ENCODE peak calls at places on chromosomes 2 and 18, in five cellular contexts. One of them, this sample, is unnamed.

GRCh38 chr2:238059505-238059904 is 1.3 kb upstream of the SCLY start:
- DNase-seq in activated CD8-positive, alpha-beta memory T cell treated with anti-CD3 and anti-CD28 coated beads, Interleukin-2, amount 50 U/mL, for 48 hours: no peak
- DNase-seq in AG20443: no peak
- DNase-seq in amniotic stem cell: no peak
- DNase-seq in CD4-positive, CD25-positive, alpha-beta regulatory T cell: no peak
- DNase-seq in this sample: no peak

GRCh38 chr2:38602136-38602731 is 494 bp downstream of the HNRNPLL start:
- DNase-seq in activated CD8-positive, alpha-beta memory T cell treated with anti-CD3 and anti-CD28 coated beads, Interleukin-2, amount 50 U/mL, for 48 hours: peak
- DNase-seq in AG20443: no peak
- DNase-seq in amniotic stem cell: no peak
- DNase-seq in CD4-positive, CD25-positive, alpha-beta regulatory T cell: peak
- DNase-seq in this sample: no peak

GRCh38 chr2:56770490-56770889 is 586.7 kb downstream of the CCDC85A start:
- DNase-seq in activated CD8-positive, alpha-beta memory T cell treated with anti-CD3 and anti-CD28 coated beads, Interleukin-2, amount 50 U/mL, for 48 hours: no peak
- DNase-seq in AG20443: no peak
- DNase-seq in amniotic stem cell: no peak
- DNase-seq in CD4-positive, CD25-positive, alpha-beta regulatory T cell: no peak
- DNase-seq in this sample: no peak

GRCh38 chr18:61972389-61973264 is 79.8 kb upstream of the RNF152 start:
- DNase-seq in activated CD8-positive, alpha-beta memory T cell treated with anti-CD3 and anti-CD28 coated beads, Interleukin-2, amount 50 U/mL, for 48 hours: no peak
- DNase-seq in AG20443: no peak
- DNase-seq in amniotic stem cell: no peak
- DNase-seq in CD4-positive, CD25-positive, alpha-beta regulatory T cell: no peak
- DNase-seq in this sample: no peak

GRCh38 chr2:20291106-20291564 is 59.5 kb downstream of the PUM2 start:
- DNase-seq in activated CD8-positive, alpha-beta memory T cell treated with anti-CD3 and anti-CD28 coated beads, Interleukin-2, amount 50 U/mL, for 48 hours: no peak
- DNase-seq in AG20443: peak
- DNase-seq in amniotic stem cell: peak
- DNase-seq in CD4-positive, CD25-positive, alpha-beta regulatory T cell: peak
- DNase-seq in this sample: peak

GRCh38 chr2:144020047-144020446 is 499.9 kb downstream of the ZEB2 start:
- DNase-seq in activated CD8-positive, alpha-beta memory T cell treated with anti-CD3 and anti-CD28 coated beads, Interleukin-2, amount 50 U/mL, for 48 hours: no peak
- DNase-seq in AG20443: no peak
- DNase-seq in amniotic stem cell: no peak
- DNase-seq in CD4-positive, CD25-positive, alpha-beta regulatory T cell: no peak
- DNase-seq in this sample: no peak

GRCh38 chr2:119428488-119429224 is 3.0 kb upstream of the TMEM37 start:
- DNase-seq in activated CD8-positive, alpha-beta memory T cell treated with anti-CD3 and anti-CD28 coated beads, Interleukin-2, amount 50 U/mL, for 48 hours: no peak
- DNase-seq in AG20443: no peak
- DNase-seq in amniotic stem cell: no peak
- DNase-seq in CD4-positive, CD25-positive, alpha-beta regulatory T cell: no peak
- DNase-seq in this sample: no peak

GRCh38 chr2:86274265-86274917 is 63.0 kb downstream of the REEP1 start:
- DNase-seq in activated CD8-positive, alpha-beta memory T cell treated with anti-CD3 and anti-CD28 coated beads, Interleukin-2, amount 50 U/mL, for 48 hours: no peak
- DNase-seq in AG20443: no peak
- DNase-seq in amniotic stem cell: no peak
- DNase-seq in CD4-positive, CD25-positive, alpha-beta regulatory T cell: peak
- DNase-seq in this sample: no peak

GRCh38 chr2:38474058-38474457 is 97.0 kb upstream of the ATL2 start:
- DNase-seq in activated CD8-positive, alpha-beta memory T cell treated with anti-CD3 and anti-CD28 coated beads, Interleukin-2, amount 50 U/mL, for 48 hours: no peak
- DNase-seq in AG20443: no peak
- DNase-seq in amniotic stem cell: no peak
- DNase-seq in CD4-positive, CD25-positive, alpha-beta regulatory T cell: peak
- DNase-seq in this sample: no peak

GRCh38 chr2:3780477-3781402 is 77.4 kb downstream of the DCDC2C start:
- DNase-seq in activated CD8-positive, alpha-beta memory T cell treated with anti-CD3 and anti-CD28 coated beads, Interleukin-2, amount 50 U/mL, for 48 hours: peak
- DNase-seq in AG20443: peak
- DNase-seq in amniotic stem cell: no peak
- DNase-seq in CD4-positive, CD25-positive, alpha-beta regulatory T cell: peak
- DNase-seq in this sample: peak

GRCh38 chr2:187435078-187435477 is 13.0 kb downstream of the CALCRL start:
- DNase-seq in activated CD8-positive, alpha-beta memory T cell treated with anti-CD3 and anti-CD28 coated beads, Interleukin-2, amount 50 U/mL, for 48 hours: no peak
- DNase-seq in AG20443: no peak
- DNase-seq in amniotic stem cell: no peak
- DNase-seq in CD4-positive, CD25-positive, alpha-beta regulatory T cell: no peak
- DNase-seq in this sample: no peak

GRCh38 chr2:84474176-84474575 is 15.1 kb upstream of the SUCLG1 start:
- DNase-seq in activated CD8-positive, alpha-beta memory T cell treated with anti-CD3 and anti-CD28 coated beads, Interleukin-2, amount 50 U/mL, for 48 hours: no peak
- DNase-seq in AG20443: no peak
- DNase-seq in amniotic stem cell: no peak
- DNase-seq in CD4-positive, CD25-positive, alpha-beta regulatory T cell: no peak
- DNase-seq in this sample: no peak

GRCh38 chr2:230947908-230948365 is 22.9 kb upstream of the GPR55 start:
- DNase-seq in activated CD8-positive, alpha-beta memory T cell treated with anti-CD3 and anti-CD28 coated beads, Interleukin-2, amount 50 U/mL, for 48 hours: no peak
- DNase-seq in AG20443: no peak
- DNase-seq in amniotic stem cell: no peak
- DNase-seq in CD4-positive, CD25-positive, alpha-beta regulatory T cell: no peak
- DNase-seq in this sample: no peak

GRCh38 chr2:144379891-144380311 is 140.0 kb downstream of the ZEB2 start:
- DNase-seq in activated CD8-positive, alpha-beta memory T cell treated with anti-CD3 and anti-CD28 coated beads, Interleukin-2, amount 50 U/mL, for 48 hours: no peak
- DNase-seq in AG20443: no peak
- DNase-seq in amniotic stem cell: no peak
- DNase-seq in CD4-positive, CD25-positive, alpha-beta regulatory T cell: no peak
- DNase-seq in this sample: no peak

GRCh38 chr2:35168351-35168750 is 1187.2 kb upstream of the CRIM1 start:
- DNase-seq in activated CD8-positive, alpha-beta memory T cell treated with anti-CD3 and anti-CD28 coated beads, Interleukin-2, amount 50 U/mL, for 48 hours: no peak
- DNase-seq in AG20443: no peak
- DNase-seq in amniotic stem cell: no peak
- DNase-seq in CD4-positive, CD25-positive, alpha-beta regulatory T cell: no peak
- DNase-seq in this sample: peak

This sample was measured in NCI-H460.